ENCODE peak calls at places on chromosomes 7 and 10, in four cellular contexts. V is hepatocyte, W is upper lobe of right lung, U is endothelial cell. E is an unnamed sample.
A peak's percentile ranks its signal among the peaks of the same experiment; 100 is the strongest.

GRCh38 chr10:104339469-104340098 is 1.3 kb upstream of the ITPRIP start:
- DNase-seq in V (peak; percentile 61), W (no peak), U (no peak), E (no peak)

GRCh38 chr7:150367187-150367510 is 1.5 kb upstream of the REPIN1 start:
- DNase-seq in V (no peak), W (no peak), U (no peak), E (no peak)

GRCh38 chr7:5594616-5595544 is 171.2 kb upstream of the TNRC18 start:
- DNase-seq in V (peak; percentile 62), W (no peak), U (no peak), E (no peak)

GRCh38 chr7:102253076-102253972 is 33.3 kb upstream of the SH2B2 start:
- DNase-seq in V (no peak), W (no peak), U (no peak), E (no peak)

GRCh38 chr7:65475734-65476319 is 102.2 kb downstream of the ZNF92 start:
- DNase-seq in V (no peak), W (no peak), U (peak; percentile 5), E (peak; percentile 30)

GRCh38 chr10:21083861-21084260 is 186.8 kb upstream of the NEBL start:
- DNase-seq in V (no peak), W (no peak), U (no peak), E (no peak)

GRCh38 chr7:41700044-41700471 is 2.8 kb downstream of the INHBA start:
- DNase-seq in V (no peak), W (no peak), U (no peak), E (no peak)

GRCh38 chr10:31620236-31621151 is 301.5 kb downstream of the ZEB1 start:
- DNase-seq in V (no peak), W (no peak), U (peak; percentile 21), E (no peak)

GRCh38 chr10:116636976-116637375 is 16.2 kb downstream of the PNLIPRP2 start:
- DNase-seq in V (no peak), W (no peak), U (no peak), E (no peak)

GRCh38 chr7:140475747-140476333 is 3.5 kb downstream of the MKRN1 start:
- DNase-seq in V (peak; percentile 71), W (no peak), U (peak; percentile 30), E (peak; percentile 57)

GRCh38 chr10:33952692-33953360 is 618.4 kb upstream of the NRP1 start:
- DNase-seq in V (no peak), W (no peak), U (no peak), E (no peak)

GRCh38 chr7:103343758-103344452 is 662 bp downstream of the DNAJC2 start:
- DNase-seq in V (peak; percentile 42), W (no peak), U (no peak), E (peak; percentile 39)

GRCh38 chr7:5767066-5767465 is 14.4 kb downstream of the RNF216 start:
- DNase-seq in V (no peak), W (no peak), U (no peak), E (no peak)

GRCh38 chr7:123581162-123581459 is 20.5 kb upstream of the ASB15 start:
- DNase-seq in V (no peak), W (no peak), U (no peak), E (no peak)

GRCh38 chr7:81155654-81156373 is 237.0 kb upstream of the SEMA3C start:
- DNase-seq in V (peak; percentile 26), W (no peak), U (no peak), E (no peak)

GRCh38 chr7:100726998-100727761 is 6.2 kb upstream of the ZAN start:
- DNase-seq in V (no peak), W (no peak), U (no peak), E (no peak)

GRCh38 chr7:7861211-7861633 is 107.4 kb upstream of the GLCCI1 start:
- DNase-seq in V (peak; percentile 5), W (no peak), U (no peak), E (no peak)

GRCh38 chr10:49394933-49395740 is 752 bp downstream of the DRGX start:
- DNase-seq in V (no peak), W (no peak), U (peak; percentile 22), E (no peak)

GRCh38 chr10:24209421-24209770 is 458 bp downstream of the KIAA1217 start:
- DNase-seq in V (peak; percentile 40), W (no peak), U (no peak), E (peak; percentile 50)

GRCh38 chr7:34158311-34158710 is 253.0 kb downstream of the BMPER start:
- DNase-seq in V (no peak), W (no peak), U (no peak), E (no peak)

GRCh38 chr10:117131390-117132327 is 6.4 kb downstream of the VAX1 start:
- DNase-seq in V (peak; percentile 69), W (no peak), U (peak; percentile 22), E (no peak)

GRCh38 chr10:97805096-97805879 is 33.5 kb upstream of the SFRP5 start:
- DNase-seq in V (no peak), W (no peak), U (no peak), E (no peak)

GRCh38 chr10:70232155-70232858 is 922 bp downstream of the PPA1 start:
- DNase-seq in V (peak; percentile 82), W (peak; percentile 79), U (peak; percentile 12), E (peak; percentile 43)

GRCh38 chr7:115099906-115100305 is 178.0 kb downstream of the MDFIC start:
- DNase-seq in V (peak; percentile 56), W (no peak), U (no peak), E (no peak)

GRCh38 chr10:119442758-119443060 is 99.8 kb downstream of the RGS10 start:
- DNase-seq in V (no peak), W (no peak), U (no peak), E (no peak)

GRCh38 chr7:143408247-143408685 is 390 bp downstream of the EPHA1 start:
- DNase-seq in V (no peak), W (no peak), U (no peak), E (no peak)

GRCh38 chr10:12835709-12836108 is 165.8 kb downstream of the CCDC3 start:
- DNase-seq in V (no peak), W (no peak), U (no peak), E (no peak)

GRCh38 chr7:132578050-132578370 is 1.7 kb upstream of the PLXNA4 start:
- DNase-seq in V (no peak), W (no peak), U (no peak), E (no peak)

GRCh38 chr7:132578826-132579225 is 2.6 kb upstream of the PLXNA4 start:
- DNase-seq in V (no peak), W (no peak), U (no peak), E (no peak)

GRCh38 chr7:132576723-132577089 is 436 bp upstream of the PLXNA4 start:
- DNase-seq in V (peak; percentile 23), W (no peak), U (no peak), E (peak; percentile 21)

GRCh38 chr7:132575987-132576722 is at the start of gene PLXNA4:
- DNase-seq in V (peak; percentile 31), W (no peak), U (no peak), E (peak; percentile 26)

GRCh38 chr7:132577206-132578049 is 1.2 kb upstream of the PLXNA4 start:
- DNase-seq in V (peak; percentile 83), W (peak; percentile 76), U (peak; percentile 61), E (peak; percentile 41)
- TF ChIP-seq CTCF in V (peak; percentile 49), W (no peak), U (peak; percentile 25), E (no peak)

DNA sequence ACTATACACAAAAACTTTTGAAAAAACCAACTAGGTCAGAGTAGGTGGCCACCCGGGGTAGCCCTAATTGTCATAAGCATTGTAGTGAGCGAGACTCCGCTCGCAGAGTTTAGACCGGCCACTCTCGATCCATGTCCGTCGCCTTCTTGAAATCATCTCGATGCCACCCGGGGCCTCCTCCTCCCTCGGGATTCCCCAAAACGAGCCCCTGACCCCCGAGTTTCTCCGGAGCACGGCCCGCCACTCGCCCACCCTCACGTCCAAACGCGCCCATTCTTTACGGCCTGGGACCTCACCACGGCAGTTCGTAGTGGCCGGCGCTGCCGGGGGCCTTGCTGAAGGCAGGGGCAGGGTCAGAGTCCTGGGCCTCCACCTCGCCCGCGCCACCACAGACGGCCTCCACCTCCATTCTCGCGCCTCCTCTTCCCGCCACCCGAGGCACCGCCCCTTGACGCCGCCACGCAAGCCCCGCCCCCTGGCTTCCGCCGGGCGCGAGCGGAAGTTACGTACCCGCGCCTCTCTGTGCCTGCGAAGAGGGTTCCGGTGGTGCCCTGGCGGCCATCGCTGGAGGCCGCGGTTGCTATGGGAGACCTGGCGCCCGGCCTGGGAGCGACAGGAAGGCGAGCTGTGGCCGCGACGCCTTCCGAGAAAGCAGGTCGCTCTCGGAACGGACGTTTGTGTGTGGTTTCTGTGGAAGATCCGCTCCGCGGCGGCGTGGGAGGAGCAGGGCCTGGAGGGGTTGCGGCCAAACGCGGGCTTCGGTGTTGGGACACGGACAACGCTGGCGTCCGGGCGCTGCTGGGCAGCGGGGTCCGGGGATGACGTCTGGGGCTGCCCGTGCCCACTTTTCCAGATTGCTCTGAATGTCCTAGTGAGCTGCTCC is at the start of gene RFC2:
- DNase-seq in V (peak; percentile 97), W (peak; percentile 98), U (peak; percentile 99), E (peak; percentile 99)
- TF ChIP-seq CTCF in V (no peak), W (peak; percentile 25), U (peak; percentile 35), E (no peak)

GRCh38 chr10:132536964-132537712 is 449 bp upstream of the INPP5A start:
- DNase-seq in V (peak; percentile 100), W (peak; percentile 100), U (peak; percentile 100), E (peak; percentile 100)
- TF ChIP-seq CTCF in V (peak; percentile 23), W (peak; percentile 40), U (no peak), E (no peak)

GRCh38 chr7:158973440-158973839 is 117.1 kb downstream of the DYNC2I1 start:
- DNase-seq in V (peak; percentile 86), W (no peak), U (no peak), E (peak; percentile 78)
- TF ChIP-seq CTCF in V (peak; percentile 70), W (peak; percentile 33), U (no peak), E (no peak)

GRCh38 chr10:58818889-58819288 is 306.2 kb downstream of the BICC1 start:
- DNase-seq in V (peak; percentile 22), W (no peak), U (no peak), E (no peak)
- TF ChIP-seq CTCF in V (peak; percentile 19), W (no peak), U (no peak), E (no peak)

DNA sequence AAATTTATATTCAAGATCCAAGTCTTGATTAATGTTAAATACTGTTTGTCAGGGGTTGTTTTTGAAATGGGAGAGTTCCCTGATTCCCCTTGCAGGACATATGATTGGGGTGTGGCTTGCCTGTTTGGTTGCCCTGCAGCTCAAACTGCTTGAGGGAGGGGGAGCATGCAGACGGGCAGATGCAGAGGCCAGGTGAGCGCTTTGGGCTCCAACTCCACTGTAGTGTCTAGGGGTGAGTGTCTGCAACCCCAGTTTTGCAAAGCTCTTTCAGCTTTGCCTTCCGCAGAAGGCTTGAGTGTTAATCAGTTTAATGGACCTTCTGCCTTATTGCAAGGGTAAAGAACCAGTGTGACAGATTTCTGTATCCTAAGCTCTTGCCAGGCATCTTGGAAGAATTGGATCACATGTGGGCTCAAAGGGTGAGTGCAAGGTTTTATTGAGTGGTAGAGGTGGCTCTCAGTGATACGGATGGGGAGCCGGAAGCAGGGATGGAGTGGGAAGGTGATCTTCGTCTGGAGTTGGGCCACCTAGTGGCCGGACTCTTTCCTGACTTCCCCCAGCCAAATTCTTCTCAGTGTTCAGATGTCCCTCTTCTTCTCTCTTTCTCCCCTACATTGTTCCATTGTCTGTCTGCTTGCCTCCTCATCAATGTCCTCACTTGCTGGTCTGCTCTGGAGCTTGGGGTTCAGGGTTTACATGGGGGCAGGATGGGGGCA is 479.7 kb downstream of the ATRNL1 start:
- DNase-seq in V (peak; percentile 7), W (no peak), U (peak; percentile 19), E (no peak)
- TF ChIP-seq CTCF in V (no peak), W (peak; percentile 10), U (peak; percentile 57), E (peak; percentile 1)

GRCh38 chr10:88091490-88092061 is 228.2 kb downstream of the PTEN start:
- DNase-seq in V (no peak), W (no peak), U (no peak), E (peak; percentile 62)
- TF ChIP-seq CTCF in V (no peak), W (no peak), U (no peak), E (no peak)